ENCODE peak calls at places on chromosomes 2 and 18, in seven cellular contexts. One of them, this sample, is unnamed. For H3K4me1, the result is how much of the 10 kb centered on the place peaks cover.

GRCh38 chr18:74546751-74547530 is 12.6 kb downstream of the CNDP1 start:
- DNase-seq in MM.1S: no peak
- DNase-seq in GM12878: no peak
- DNase-seq in H1: no peak
- DNase-seq in endothelial cell of umbilical vein: peak
- DNase-seq in HCT116: no peak
- DNase-seq in Karpas-422: no peak
- DNase-seq in this sample: peak

GRCh38 chr2:94994914-94995236 is 30.6 kb upstream of the MAL start:
- DNase-seq in GM12878: no peak
- DNase-seq in H1: no peak
- DNase-seq in MM.1S: no peak
- DNase-seq in Karpas-422: no peak
- DNase-seq in HCT116: no peak
- DNase-seq in endothelial cell of umbilical vein: no peak
- DNase-seq in this sample: no peak

GRCh38 chr2:88018969-88019368 is 2.6 kb upstream of the RNU2-63P start:
- DNase-seq in H1: no peak
- DNase-seq in MM.1S: no peak
- DNase-seq in GM12878: no peak
- DNase-seq in endothelial cell of umbilical vein: no peak
- DNase-seq in Karpas-422: no peak
- DNase-seq in HCT116: no peak
- DNase-seq in this sample: no peak

GRCh38 chr18:78151234-78151633 is 828.4 kb upstream of the SALL3 start:
- DNase-seq in MM.1S: no peak
- DNase-seq in HCT116: no peak
- DNase-seq in H1: no peak
- DNase-seq in Karpas-422: no peak
- DNase-seq in endothelial cell of umbilical vein: no peak
- DNase-seq in GM12878: no peak
- DNase-seq in this sample: no peak

GRCh38 chr2:179250084-179250483 is 14.5 kb downstream of the SESTD1 start:
- DNase-seq in HCT116: no peak
- DNase-seq in endothelial cell of umbilical vein: no peak
- DNase-seq in Karpas-422: no peak
- DNase-seq in H1: no peak
- DNase-seq in GM12878: no peak
- DNase-seq in MM.1S: no peak
- DNase-seq in this sample: no peak

GRCh38 chr2:218396688-218397501 is 2.8 kb upstream of the CTDSP1 start:
- DNase-seq in Karpas-422: peak
- DNase-seq in MM.1S: no peak
- DNase-seq in HCT116: no peak
- DNase-seq in H1: peak
- DNase-seq in endothelial cell of umbilical vein: peak
- DNase-seq in GM12878: no peak
- DNase-seq in this sample: peak

GRCh38 chr2:204977914-204978313 is 432.6 kb downstream of the PARD3B start:
- DNase-seq in MM.1S: no peak
- DNase-seq in H1: no peak
- DNase-seq in GM12878: no peak
- DNase-seq in Karpas-422: no peak
- DNase-seq in endothelial cell of umbilical vein: no peak
- DNase-seq in HCT116: no peak
- DNase-seq in this sample: no peak

GRCh38 chr2:170313636-170314348 is 135.8 kb downstream of the MYO3B start:
- DNase-seq in Karpas-422: no peak
- DNase-seq in MM.1S: no peak
- DNase-seq in endothelial cell of umbilical vein: no peak
- DNase-seq in GM12878: no peak
- DNase-seq in H1: no peak
- DNase-seq in HCT116: no peak
- DNase-seq in this sample: no peak

GRCh38 chr2:242032780-242033656 is 163.5 kb downstream of the RTP5 start:
- DNase-seq in H1: no peak
- DNase-seq in Karpas-422: no peak
- DNase-seq in GM12878: no peak
- DNase-seq in HCT116: no peak
- DNase-seq in endothelial cell of umbilical vein: no peak
- DNase-seq in MM.1S: no peak
- DNase-seq in this sample: no peak

GRCh38 chr2:98795535-98795902 is 64.6 kb upstream of the MGAT4A start:
- DNase-seq in HCT116: no peak
- DNase-seq in Karpas-422: no peak
- DNase-seq in GM12878: no peak
- DNase-seq in H1: no peak
- DNase-seq in endothelial cell of umbilical vein: no peak
- DNase-seq in MM.1S: no peak
- DNase-seq in this sample: no peak

GRCh38 chr2:22520337-22521288 is 864.4 kb upstream of the KLHL29 start:
- DNase-seq in H1: no peak
- DNase-seq in GM12878: no peak
- DNase-seq in endothelial cell of umbilical vein: no peak
- DNase-seq in Karpas-422: no peak
- DNase-seq in MM.1S: no peak
- DNase-seq in HCT116: no peak
- DNase-seq in this sample: no peak

GRCh38 chr18:41532344-41533086 is 422.5 kb upstream of the PIK3C3 start:
- DNase-seq in GM12878: no peak
- DNase-seq in MM.1S: no peak
- DNase-seq in HCT116: no peak
- DNase-seq in H1: no peak
- DNase-seq in endothelial cell of umbilical vein: peak
- DNase-seq in Karpas-422: peak
- DNase-seq in this sample: peak

GRCh38 chr2:190267302-190267701 is 52.3 kb downstream of the HIBCH start:
- DNase-seq in GM12878: no peak
- DNase-seq in endothelial cell of umbilical vein: peak
- DNase-seq in H1: no peak
- DNase-seq in MM.1S: no peak
- DNase-seq in HCT116: peak
- DNase-seq in Karpas-422: no peak
- DNase-seq in this sample: peak

GRCh38 chr2:130288467-130289403 is 54.0 kb upstream of the IMP4 start:
- DNase-seq in H1: peak
- DNase-seq in GM12878: no peak
- DNase-seq in HCT116: peak
- DNase-seq in endothelial cell of umbilical vein: no peak
- DNase-seq in MM.1S: no peak
- DNase-seq in Karpas-422: no peak
- DNase-seq in this sample: no peak

GRCh38 chr2:182228073-182228473 is 198.8 kb downstream of the PDE1A start:
- DNase-seq in MM.1S: no peak
- DNase-seq in GM12878: no peak
- DNase-seq in H1: no peak
- DNase-seq in Karpas-422: no peak
- DNase-seq in HCT116: no peak
- DNase-seq in endothelial cell of umbilical vein: no peak
- DNase-seq in this sample: no peak

GRCh38 chr18:55239764-55240163 is 280.5 kb upstream of the CCDC68 start:
- DNase-seq in Karpas-422: no peak
- DNase-seq in MM.1S: no peak
- DNase-seq in HCT116: no peak
- DNase-seq in GM12878: no peak
- DNase-seq in H1: no peak
- DNase-seq in endothelial cell of umbilical vein: no peak
- DNase-seq in this sample: no peak

GRCh38 chr18:54043484-54044256 is 180.8 kb downstream of the MBD2 start:
- DNase-seq in GM12878: no peak
- DNase-seq in HCT116: no peak
- DNase-seq in H1: no peak
- DNase-seq in MM.1S: no peak
- DNase-seq in endothelial cell of umbilical vein: no peak
- DNase-seq in Karpas-422: no peak
- DNase-seq in this sample: peak

GRCh38 chr18:59067873-59068272 is 71.8 kb upstream of the SEC11C start:
- DNase-seq in GM12878: no peak
- DNase-seq in H1: no peak
- DNase-seq in Karpas-422: peak
- DNase-seq in MM.1S: peak
- DNase-seq in HCT116: no peak
- DNase-seq in endothelial cell of umbilical vein: peak
- DNase-seq in this sample: peak

GRCh38 chr2:96907405-96908041 is 37.6 kb upstream of the SEMA4C start:
- DNase-seq in Karpas-422: no peak
- DNase-seq in endothelial cell of umbilical vein: peak
- DNase-seq in H1: peak
- DNase-seq in HCT116: no peak
- DNase-seq in MM.1S: peak
- DNase-seq in GM12878: no peak
- DNase-seq in this sample: peak

GRCh38 chr2:147554708-147555107 is 290.1 kb upstream of the ACVR2A start:
- DNase-seq in H1: no peak
- DNase-seq in HCT116: no peak
- DNase-seq in endothelial cell of umbilical vein: no peak
- DNase-seq in MM.1S: no peak
- DNase-seq in Karpas-422: no peak
- DNase-seq in GM12878: no peak
- DNase-seq in this sample: no peak

GRCh38 chr2:64636105-64636873 is 17.4 kb downstream of the SERTAD2 start:
- DNase-seq in H1: peak
- DNase-seq in GM12878: peak
- DNase-seq in endothelial cell of umbilical vein: no peak
- DNase-seq in Karpas-422: no peak
- DNase-seq in MM.1S: peak
- DNase-seq in HCT116: no peak
- DNase-seq in this sample: no peak
- H3K4me1 ChIP-seq in H1: under half
- H3K4me1 ChIP-seq in GM12878: half or more
- H3K4me1 ChIP-seq in endothelial cell of umbilical vein: under half
- H3K4me1 ChIP-seq in Karpas-422: under half
- H3K4me1 ChIP-seq in MM.1S: under half
- H3K4me1 ChIP-seq in HCT116: under half
- H3K4me1 ChIP-seq in this sample: half or more

DNA sequence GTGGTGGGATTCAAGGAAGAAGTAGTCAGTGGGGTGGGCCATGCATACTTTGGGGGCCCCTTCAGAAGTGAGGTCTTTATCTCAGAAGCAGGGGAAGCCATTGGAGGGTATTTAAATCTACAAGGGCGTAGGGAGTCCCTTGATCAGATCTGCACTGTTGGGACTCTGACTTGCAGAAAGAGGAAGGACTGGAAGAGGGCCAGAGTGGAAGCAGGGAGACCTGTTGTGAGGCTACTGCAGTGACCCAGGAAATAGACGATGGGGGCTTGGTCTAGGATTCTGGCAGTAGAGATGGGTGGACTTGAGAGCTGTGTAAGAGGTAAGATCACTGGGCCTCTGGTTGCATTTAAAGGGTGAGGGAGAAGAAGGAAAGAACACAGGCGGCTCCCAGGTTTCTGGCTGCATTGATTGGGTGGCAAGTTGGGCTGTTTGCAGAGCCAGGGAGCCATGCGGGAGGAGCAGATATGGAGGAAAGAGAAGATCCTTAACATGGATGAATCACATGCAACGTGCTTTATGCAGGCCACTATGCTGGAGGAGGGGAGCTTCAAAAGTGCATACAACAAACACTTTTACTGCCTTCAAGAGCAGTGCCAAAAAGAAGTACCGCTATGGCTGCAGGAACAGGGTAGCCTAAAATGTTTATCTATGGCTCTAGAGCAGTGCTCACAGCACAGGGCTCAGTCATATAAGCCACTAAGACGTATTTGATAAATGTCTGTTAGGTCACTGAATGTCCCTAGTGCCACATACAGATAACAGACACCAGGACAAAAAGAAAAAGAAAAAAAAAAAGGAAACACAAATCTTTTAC is 2.3 kb downstream of the SFXN5 start:
- DNase-seq in MM.1S: no peak
- DNase-seq in GM12878: no peak
- DNase-seq in HCT116: no peak
- DNase-seq in Karpas-422: no peak
- DNase-seq in endothelial cell of umbilical vein: no peak
- DNase-seq in H1: no peak
- DNase-seq in this sample: no peak
- H3K4me3 ChIP-seq in MM.1S: peak
- H3K4me3 ChIP-seq in GM12878: peak
- H3K4me3 ChIP-seq in HCT116: no peak
- H3K4me3 ChIP-seq in Karpas-422: no peak
- H3K4me3 ChIP-seq in endothelial cell of umbilical vein: no peak
- H3K4me3 ChIP-seq in H1: peak
- H3K4me3 ChIP-seq in this sample: peak

DNA sequence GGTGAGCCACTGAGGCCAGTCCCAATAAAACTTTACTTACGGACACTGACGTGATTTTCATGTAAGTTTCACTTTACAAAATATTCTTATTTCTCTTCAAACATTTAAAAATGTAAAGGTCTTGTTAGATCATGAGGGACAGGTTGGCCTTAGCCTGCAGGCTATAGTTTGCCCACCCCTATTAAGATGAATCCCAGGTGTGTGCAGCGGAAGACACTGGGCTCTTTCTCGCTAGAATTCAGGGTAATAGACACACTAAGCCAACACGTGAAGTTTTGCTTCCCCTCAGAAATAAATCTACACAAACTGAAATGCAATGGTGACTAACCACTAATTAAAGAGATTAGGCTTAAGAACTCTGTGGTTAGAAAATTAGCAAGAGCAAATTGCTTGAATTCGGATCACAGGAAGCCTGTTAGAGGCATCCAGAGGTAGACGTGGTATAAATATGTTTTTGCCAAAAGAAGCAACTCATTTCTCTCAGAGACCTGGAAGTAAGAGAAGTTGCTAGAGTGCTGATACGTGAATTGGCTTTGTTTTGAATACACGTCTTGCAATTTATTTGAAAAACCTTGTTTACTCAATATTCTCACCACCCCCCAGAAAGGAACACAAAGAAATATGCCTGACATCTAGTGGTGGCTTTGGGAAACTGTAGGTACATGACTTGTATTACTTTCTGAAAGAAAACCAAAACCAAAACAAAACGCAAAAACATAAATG is 151.6 kb downstream of the DTNB start:
- DNase-seq in endothelial cell of umbilical vein: peak
- DNase-seq in MM.1S: peak
- DNase-seq in H1: no peak
- DNase-seq in GM12878: peak
- DNase-seq in HCT116: peak
- DNase-seq in Karpas-422: peak
- DNase-seq in this sample: peak
- H3K9ac ChIP-seq in endothelial cell of umbilical vein: peak
- H3K9ac ChIP-seq in MM.1S: peak
- H3K9ac ChIP-seq in H1: no peak
- H3K9ac ChIP-seq in GM12878: peak
- H3K9ac ChIP-seq in HCT116: no peak
- H3K9ac ChIP-seq in Karpas-422: no peak
- H3K9ac ChIP-seq in this sample: peak

DNA sequence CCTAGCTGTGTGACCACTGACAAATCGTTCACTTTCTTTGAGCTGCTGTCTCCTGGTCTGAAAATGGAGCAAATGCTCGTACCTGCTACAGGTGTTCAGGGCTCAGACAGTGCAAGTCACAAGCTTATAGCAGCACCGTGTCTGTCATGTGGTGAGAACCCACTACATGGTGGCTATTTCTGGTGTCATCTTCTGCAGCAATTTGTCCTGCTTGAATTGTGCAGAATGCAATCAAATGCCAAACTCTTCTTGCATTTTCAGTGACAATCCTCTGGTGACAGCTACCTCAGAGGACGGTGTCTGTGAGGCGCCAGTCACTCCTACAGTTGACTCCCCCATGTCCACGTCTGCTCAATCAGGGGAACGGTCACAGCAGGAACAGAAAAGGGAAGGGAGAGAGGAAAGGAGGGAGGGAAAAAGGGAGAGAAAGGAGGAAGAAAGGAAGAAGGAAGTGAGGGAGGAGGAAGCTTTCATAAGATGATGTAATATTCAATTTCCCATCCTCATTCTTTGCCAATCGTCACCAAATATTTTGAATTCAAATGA is 122.2 kb downstream of the BCL2 start:
- DNase-seq in Karpas-422: no peak
- DNase-seq in GM12878: no peak
- DNase-seq in HCT116: no peak
- DNase-seq in H1: no peak
- DNase-seq in endothelial cell of umbilical vein: no peak
- DNase-seq in MM.1S: no peak
- DNase-seq in this sample: no peak
- H3K4me1 ChIP-seq in Karpas-422: under half
- H3K4me1 ChIP-seq in GM12878: under half
- H3K4me1 ChIP-seq in HCT116: under half
- H3K4me1 ChIP-seq in H1: under half
- H3K4me1 ChIP-seq in endothelial cell of umbilical vein: under half
- H3K4me1 ChIP-seq in MM.1S: under half
- H3K4me1 ChIP-seq in this sample: under half